ENCODE peak calls at places on chromosomes 16 and 17, in five cellular contexts. One of them, this sample, is unnamed.

GRCh38 chr16:19588661-19589060 is 33.2 kb downstream of the VPS35L start:
- DNase-seq in AG04449: no peak
- DNase-seq in HCT116: no peak
- DNase-seq in RWPE1: no peak
- DNase-seq in fibroblast of villous mesenchyme: no peak
- DNase-seq in this sample: no peak

GRCh38 chr16:1772362-1772907 is at the start of gene EME2:
- DNase-seq in RWPE1: no peak
- DNase-seq in fibroblast of villous mesenchyme: peak
- DNase-seq in HCT116: no peak
- DNase-seq in AG04449: no peak
- DNase-seq in this sample: no peak

GRCh38 chr17:37830151-37830993 is 85.5 kb upstream of the HNF1B start:
- DNase-seq in HCT116: no peak
- DNase-seq in fibroblast of villous mesenchyme: no peak
- DNase-seq in RWPE1: no peak
- DNase-seq in AG04449: no peak
- DNase-seq in this sample: no peak

GRCh38 chr17:77810536-77810935 is 148.0 kb upstream of the TNRC6C start:
- DNase-seq in RWPE1: peak
- DNase-seq in HCT116: no peak
- DNase-seq in fibroblast of villous mesenchyme: peak
- DNase-seq in AG04449: no peak
- DNase-seq in this sample: no peak

GRCh38 chr16:10728035-10728462 is 15.6 kb upstream of the NUBP1 start:
- DNase-seq in fibroblast of villous mesenchyme: no peak
- DNase-seq in AG04449: no peak
- DNase-seq in RWPE1: no peak
- DNase-seq in HCT116: no peak
- DNase-seq in this sample: no peak

GRCh38 chr16:49464877-49465504 is 91.4 kb downstream of the C16orf78 start:
- DNase-seq in AG04449: no peak
- DNase-seq in fibroblast of villous mesenchyme: no peak
- DNase-seq in HCT116: no peak
- DNase-seq in RWPE1: no peak
- DNase-seq in this sample: no peak

GRCh38 chr17:75181608-75182318 is 996 bp downstream of the SUMO2 start:
- DNase-seq in AG04449: no peak
- DNase-seq in fibroblast of villous mesenchyme: peak
- DNase-seq in HCT116: no peak
- DNase-seq in RWPE1: no peak
- DNase-seq in this sample: no peak

GRCh38 chr17:73646409-73647305 is 2.4 kb upstream of the SDK2 start:
- DNase-seq in AG04449: no peak
- DNase-seq in HCT116: no peak
- DNase-seq in fibroblast of villous mesenchyme: no peak
- DNase-seq in RWPE1: peak
- DNase-seq in this sample: no peak

GRCh38 chr16:891353-891740 is 79.4 kb downstream of the LMF1 start:
- DNase-seq in AG04449: no peak
- DNase-seq in RWPE1: no peak
- DNase-seq in fibroblast of villous mesenchyme: no peak
- DNase-seq in HCT116: no peak
- DNase-seq in this sample: no peak

DNA sequence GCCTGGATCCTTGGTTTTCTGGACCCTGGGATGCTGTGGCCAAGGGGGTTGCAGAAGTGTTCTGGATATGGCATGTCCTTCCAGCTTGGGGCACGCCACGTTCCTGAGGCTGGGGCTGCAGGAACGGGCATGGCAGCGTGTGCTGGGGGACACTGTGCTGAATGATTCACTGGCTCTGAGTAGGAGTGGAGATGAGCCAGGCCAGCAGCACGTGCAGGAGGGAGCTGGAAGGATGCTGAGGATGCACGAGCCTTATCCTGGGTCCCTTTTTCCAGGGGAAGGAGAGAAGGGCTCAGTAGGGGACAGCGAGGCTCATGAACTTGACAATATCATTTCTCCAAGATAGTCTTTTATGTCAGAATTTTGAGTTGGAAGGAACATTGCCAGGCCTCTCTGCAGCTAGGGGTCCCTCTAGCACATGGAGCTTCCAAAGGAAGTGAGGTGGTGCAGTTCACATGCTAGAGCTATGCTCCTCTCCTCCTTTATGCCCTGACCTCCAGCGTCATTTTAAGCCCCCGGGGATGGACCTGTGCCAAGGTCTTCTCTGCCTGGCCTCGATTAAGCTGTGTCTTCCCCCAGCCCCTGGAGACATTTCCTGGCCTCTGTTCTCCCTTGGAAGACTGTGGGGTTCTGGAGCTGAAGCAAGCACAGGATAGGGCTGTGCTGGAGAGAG is 125.9 kb downstream of the OR1D5 start:
- DNase-seq in AG04449: no peak
- DNase-seq in RWPE1: no peak
- DNase-seq in fibroblast of villous mesenchyme: no peak
- DNase-seq in HCT116: no peak
- DNase-seq in this sample: no peak
- TF ChIP-seq CTCF in AG04449: no peak
- TF ChIP-seq CTCF in RWPE1: no peak
- TF ChIP-seq CTCF in fibroblast of villous mesenchyme: peak
- TF ChIP-seq CTCF in HCT116: peak
- TF ChIP-seq CTCF in this sample: no peak

GRCh38 chr17:42618442-42619150 is 9.1 kb downstream of the TUBG1 start:
- DNase-seq in HCT116: no peak
- DNase-seq in RWPE1: peak
- DNase-seq in fibroblast of villous mesenchyme: peak
- DNase-seq in AG04449: no peak
- DNase-seq in this sample: no peak
- TF ChIP-seq CTCF in HCT116: peak
- TF ChIP-seq CTCF in RWPE1: peak
- TF ChIP-seq CTCF in fibroblast of villous mesenchyme: peak
- TF ChIP-seq CTCF in AG04449: no peak
- TF ChIP-seq CTCF in this sample: no peak

GRCh38 chr17:38868968-38869646 is 751 bp upstream of the LASP1 start:
- DNase-seq in fibroblast of villous mesenchyme: peak
- DNase-seq in HCT116: peak
- DNase-seq in AG04449: no peak
- DNase-seq in RWPE1: peak
- DNase-seq in this sample: peak
- TF ChIP-seq CTCF in fibroblast of villous mesenchyme: no peak
- TF ChIP-seq CTCF in HCT116: no peak
- TF ChIP-seq CTCF in AG04449: peak
- TF ChIP-seq CTCF in RWPE1: peak
- TF ChIP-seq CTCF in this sample: no peak

DNA sequence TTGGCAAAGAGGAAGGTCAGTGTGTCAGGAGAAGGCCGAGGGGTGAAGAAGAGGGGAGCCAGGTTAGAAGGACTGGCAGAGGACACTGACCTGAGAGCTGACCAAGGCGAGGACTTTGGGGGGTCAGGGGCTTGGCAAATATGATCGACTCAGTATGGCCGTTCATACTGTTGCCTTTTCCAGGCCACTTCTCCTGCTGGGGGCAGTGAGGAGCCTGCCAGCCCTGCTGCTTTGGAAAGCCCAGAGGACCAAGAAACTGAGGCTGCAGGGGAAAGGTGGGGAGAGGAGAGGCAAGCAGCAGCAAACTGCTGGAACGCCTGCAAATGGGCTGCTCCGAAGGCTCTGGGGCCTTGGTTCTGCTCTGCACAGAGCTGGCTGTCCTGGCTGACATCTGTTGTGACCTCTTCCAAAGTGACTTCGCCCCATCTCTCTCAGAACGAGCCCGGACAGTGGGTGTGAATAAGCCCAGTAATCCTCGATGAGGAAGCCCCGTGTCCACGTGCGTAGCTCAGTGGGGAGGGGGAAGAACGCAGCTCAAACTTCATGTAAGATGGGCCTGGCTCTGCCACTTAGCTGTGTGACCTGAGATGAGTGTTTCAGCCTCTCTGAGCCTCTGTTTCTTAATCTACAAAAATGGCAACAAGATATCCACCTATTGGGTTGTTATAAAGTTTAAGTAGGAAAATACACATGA is 111.3 kb downstream of the SALL1 start:
- DNase-seq in AG04449: no peak
- DNase-seq in HCT116: no peak
- DNase-seq in fibroblast of villous mesenchyme: no peak
- DNase-seq in RWPE1: no peak
- DNase-seq in this sample: no peak
- TF ChIP-seq CTCF in AG04449: no peak
- TF ChIP-seq CTCF in HCT116: no peak
- TF ChIP-seq CTCF in fibroblast of villous mesenchyme: no peak
- TF ChIP-seq CTCF in RWPE1: no peak
- TF ChIP-seq CTCF in this sample: no peak

GRCh38 chr17:43428524-43428923 is 29.7 kb downstream of the ARL4D start:
- DNase-seq in AG04449: no peak
- DNase-seq in RWPE1: no peak
- DNase-seq in fibroblast of villous mesenchyme: no peak
- DNase-seq in HCT116: no peak
- DNase-seq in this sample: no peak
- TF ChIP-seq CTCF in AG04449: no peak
- TF ChIP-seq CTCF in RWPE1: peak
- TF ChIP-seq CTCF in fibroblast of villous mesenchyme: peak
- TF ChIP-seq CTCF in HCT116: peak
- TF ChIP-seq CTCF in this sample: no peak

DNA sequence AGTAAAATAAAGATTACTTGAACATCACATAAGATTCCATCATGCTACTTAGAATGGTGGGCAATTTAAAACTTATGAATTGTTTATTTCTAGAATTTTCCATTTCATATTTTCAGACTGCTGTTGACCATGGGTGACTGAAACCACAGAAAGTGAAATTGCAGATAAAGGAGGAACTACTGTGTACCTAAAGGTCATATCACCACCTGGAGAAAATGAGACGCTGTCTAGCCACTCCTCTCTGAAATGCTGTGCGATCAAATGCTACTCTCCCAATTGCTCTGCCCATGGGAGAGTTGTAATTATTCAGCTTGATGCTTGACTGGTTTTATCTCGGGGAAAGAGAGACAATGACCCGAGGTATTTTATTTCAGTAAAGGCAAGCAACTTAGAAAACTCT is 128.9 kb upstream of the ERCC4 start:
- DNase-seq in RWPE1: no peak
- DNase-seq in HCT116: no peak
- DNase-seq in AG04449: no peak
- DNase-seq in fibroblast of villous mesenchyme: no peak
- DNase-seq in this sample: no peak
- TF ChIP-seq CTCF in RWPE1: no peak
- TF ChIP-seq CTCF in HCT116: no peak
- TF ChIP-seq CTCF in AG04449: no peak
- TF ChIP-seq CTCF in fibroblast of villous mesenchyme: no peak
- TF ChIP-seq CTCF in this sample: no peak

DNA sequence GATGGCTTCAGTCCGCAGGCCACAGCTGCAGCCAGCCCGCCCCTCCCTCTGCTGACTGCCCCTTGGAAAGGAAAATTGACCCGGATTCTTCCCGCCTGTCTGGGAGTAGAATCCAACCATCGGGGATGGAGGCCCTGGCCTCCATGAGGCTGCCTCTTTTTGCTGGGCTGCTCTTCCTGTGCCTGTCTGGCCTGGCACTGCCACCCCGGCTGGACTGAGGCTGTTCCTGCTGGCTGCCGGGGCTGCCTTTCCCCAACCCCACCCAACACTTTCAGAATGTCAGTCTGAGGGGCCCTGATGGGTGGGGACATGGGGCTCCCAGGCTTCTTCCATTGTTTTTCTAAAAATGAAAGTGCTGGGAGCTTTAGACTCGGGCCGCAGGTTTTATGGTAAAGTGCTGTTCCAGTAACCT is 7.3 kb downstream of the BAHCC1 start:
- DNase-seq in fibroblast of villous mesenchyme: peak
- DNase-seq in AG04449: no peak
- DNase-seq in HCT116: no peak
- DNase-seq in RWPE1: no peak
- DNase-seq in this sample: no peak
- TF ChIP-seq CTCF in fibroblast of villous mesenchyme: no peak
- TF ChIP-seq CTCF in AG04449: no peak
- TF ChIP-seq CTCF in HCT116: no peak
- TF ChIP-seq CTCF in RWPE1: no peak
- TF ChIP-seq CTCF in this sample: no peak

DNA sequence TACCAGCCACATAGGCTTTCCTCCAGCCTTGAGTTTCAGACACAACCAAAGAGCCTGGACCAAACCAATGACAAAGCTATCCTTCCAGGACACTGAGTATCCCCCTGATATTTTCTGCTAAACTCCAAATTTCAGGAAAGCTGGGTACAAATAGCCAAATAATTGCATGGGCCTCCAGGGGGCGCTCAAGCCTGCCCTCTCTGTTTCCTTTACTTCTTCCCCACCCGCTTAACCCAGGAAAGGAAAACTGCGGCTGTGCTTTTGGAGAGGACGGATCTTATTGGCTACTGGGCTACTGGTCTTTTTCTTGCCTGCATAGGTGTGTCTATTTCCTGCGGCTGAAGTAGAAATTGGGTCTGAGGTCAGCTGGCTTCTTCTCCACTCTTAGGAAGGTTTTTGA is 30.1 kb downstream of the GNGT2 start:
- DNase-seq in AG04449: no peak
- DNase-seq in fibroblast of villous mesenchyme: peak
- DNase-seq in RWPE1: peak
- DNase-seq in HCT116: peak
- DNase-seq in this sample: peak
- TF ChIP-seq CTCF in AG04449: peak
- TF ChIP-seq CTCF in fibroblast of villous mesenchyme: peak
- TF ChIP-seq CTCF in RWPE1: peak
- TF ChIP-seq CTCF in HCT116: peak
- TF ChIP-seq CTCF in this sample: peak

GRCh38 chr17:70242781-70243437 is 73.6 kb downstream of the KCNJ2 start:
- DNase-seq in RWPE1: no peak
- DNase-seq in fibroblast of villous mesenchyme: no peak
- DNase-seq in HCT116: no peak
- DNase-seq in AG04449: no peak
- DNase-seq in this sample: no peak

GRCh38 chr17:70241071-70241470 is 71.7 kb downstream of the KCNJ2 start:
- DNase-seq in HCT116: no peak
- DNase-seq in AG04449: no peak
- DNase-seq in RWPE1: no peak
- DNase-seq in fibroblast of villous mesenchyme: no peak
- DNase-seq in this sample: no peak

GRCh38 chr17:70235252-70235651 is 65.9 kb downstream of the KCNJ2 start:
- DNase-seq in RWPE1: no peak
- DNase-seq in HCT116: no peak
- DNase-seq in AG04449: no peak
- DNase-seq in fibroblast of villous mesenchyme: no peak
- DNase-seq in this sample: no peak

GRCh38 chr17:70238228-70238627 is 68.9 kb downstream of the KCNJ2 start:
- DNase-seq in HCT116: no peak
- DNase-seq in fibroblast of villous mesenchyme: no peak
- DNase-seq in AG04449: no peak
- DNase-seq in RWPE1: no peak
- DNase-seq in this sample: no peak

GRCh38 chr17:70239391-70239826 is 70.1 kb downstream of the KCNJ2 start:
- DNase-seq in AG04449: no peak
- DNase-seq in RWPE1: no peak
- DNase-seq in HCT116: no peak
- DNase-seq in fibroblast of villous mesenchyme: no peak
- DNase-seq in this sample: no peak
- TF ChIP-seq CTCF in AG04449: no peak
- TF ChIP-seq CTCF in RWPE1: no peak
- TF ChIP-seq CTCF in HCT116: no peak
- TF ChIP-seq CTCF in fibroblast of villous mesenchyme: no peak
- TF ChIP-seq CTCF in this sample: no peak

This sample was measured in tibial nerve.